ENCODE peak calls at places on chromosome 16, in eight cellular contexts. F, G, W, S, R, D, J and I are unnamed samples.

GRCh38 chr16:1762196-1762878 is 9.0 kb downstream of the NME3 start:
- DNase-seq in J (no peak), S (no peak), R (no peak), W (no peak), G (no peak), D (no peak), F (no peak), I (no peak)

GRCh38 chr16:57870753-57871454 is 68.6 kb upstream of the KIFC3 start:
- DNase-seq in G (no peak), W (no peak), D (peak; percentile 9), S (no peak), J (no peak), R (no peak), F (no peak), I (no peak)

GRCh38 chr16:79509221-79509631 is 91.3 kb downstream of the MAF start:
- DNase-seq in J (no peak), R (peak; percentile 24), W (no peak), F (no peak), D (peak; percentile 46), S (no peak), G (no peak), I (no peak)

GRCh38 chr16:24721830-24722238 is 7.6 kb upstream of the TNRC6A start:
- DNase-seq in R (no peak), J (no peak), G (no peak), S (no peak), W (no peak), D (no peak), F (no peak), I (no peak)

GRCh38 chr16:8644151-8644512 is 22.6 kb downstream of the METTL22 start:
- DNase-seq in R (no peak), F (no peak), S (no peak), J (no peak), G (no peak), W (no peak), D (no peak), I (no peak)

GRCh38 chr16:12532871-12533610 is 270.6 kb downstream of the CPPED1 start:
- DNase-seq in W (no peak), J (no peak), R (no peak), D (no peak), S (no peak), F (no peak), G (no peak), I (no peak)

GRCh38 chr16:75758215-75758614 is 31.9 kb upstream of the CPHXL start:
- DNase-seq in G (peak; percentile 20), J (no peak), F (no peak), W (no peak), R (no peak), D (no peak), S (no peak), I (no peak)

GRCh38 chr16:48901712-48902374 is 291.9 kb upstream of the N4BP1 start:
- DNase-seq in D (no peak), R (peak; percentile 30), G (peak; percentile 40), W (peak; percentile 16), S (peak; percentile 24), F (no peak), J (no peak), I (peak; percentile 27)

GRCh38 chr16:86994651-86995171 is 322.5 kb downstream of the C16orf95 start:
- DNase-seq in D (no peak), S (no peak), G (no peak), F (peak; percentile 86), W (no peak), J (no peak), R (peak; percentile 50), I (no peak)

GRCh38 chr16:10577305-10578202 is 2.8 kb downstream of the EMP2 start:
- DNase-seq in J (no peak), G (no peak), R (peak; percentile 45), F (no peak), D (peak; percentile 65), W (peak; percentile 32), S (peak; percentile 52), I (no peak)

GRCh38 chr16:85971877-85972638 is 73.1 kb downstream of the IRF8 start:
- DNase-seq in J (no peak), G (no peak), W (no peak), D (no peak), S (no peak), R (no peak), F (no peak), I (no peak)

GRCh38 chr16:22093952-22094351 is 1.6 kb downstream of the VWA3A start:
- DNase-seq in R (peak; percentile 16), S (no peak), G (no peak), J (no peak), F (no peak), W (no peak), D (no peak), I (no peak)

GRCh38 chr16:75379911-75380847 is 53.1 kb downstream of the CFDP1 start:
- DNase-seq in G (peak; percentile 87), D (no peak), R (no peak), S (no peak), J (no peak), W (no peak), F (no peak), I (peak; percentile 84)

GRCh38 chr16:2773188-2773968 is 3.7 kb downstream of the ELOB start:
- DNase-seq in J (no peak), D (no peak), W (no peak), F (no peak), S (peak; percentile 33), R (no peak), G (no peak), I (no peak)

GRCh38 chr16:61937646-61938045 is 98.6 kb downstream of the CDH8 start:
- DNase-seq in W (no peak), R (no peak), F (no peak), D (no peak), S (no peak), J (no peak), G (no peak), I (no peak)

DNA sequence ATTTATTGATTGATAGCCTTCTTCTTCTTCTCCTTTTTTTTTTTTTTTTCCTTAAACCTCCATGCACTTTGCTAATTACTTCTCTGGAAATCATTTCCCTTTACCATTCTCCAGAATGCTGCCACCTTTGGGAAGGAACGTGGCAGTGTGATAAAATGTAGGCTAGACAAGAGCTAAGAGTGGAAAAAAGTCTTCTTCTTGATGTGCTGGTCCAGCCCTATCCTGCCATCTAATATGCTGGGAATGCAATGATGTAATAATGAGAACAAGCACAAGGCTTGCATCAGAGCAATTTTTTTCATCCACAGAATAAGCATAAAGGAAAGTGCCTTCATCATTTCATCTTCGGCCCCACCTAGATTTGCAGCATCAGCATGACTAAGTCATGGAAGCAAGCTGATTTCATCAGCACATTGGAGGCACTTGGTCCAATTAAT is 128.7 kb upstream of the ZFHX3 start:
- DNase-seq in G (no peak), W (no peak), F (peak; percentile 70), D (no peak), R (peak; percentile 27), S (no peak), J (no peak), I (no peak)
- TF ChIP-seq CTCF in G (no peak), W (no peak), F (peak; percentile 59), D (peak; percentile 73), R (peak; percentile 56), S (peak; percentile 64), J (peak; percentile 41), I (no peak)

GRCh38 chr16:65689726-65690125 is 567.9 kb upstream of the CDH11 start:
- DNase-seq in J (no peak), R (no peak), S (no peak), G (no peak), D (no peak), F (no peak), W (no peak), I (no peak)

GRCh38 chr16:65681406-65681805 is 559.5 kb upstream of the CDH11 start:
- DNase-seq in R (no peak), F (no peak), G (no peak), D (no peak), S (no peak), W (no peak), J (no peak), I (no peak)

GRCh38 chr16:65679785-65680184 is 557.9 kb upstream of the CDH11 start:
- DNase-seq in W (no peak), F (no peak), G (peak; percentile 46), R (no peak), J (no peak), S (no peak), D (no peak), I (peak; percentile 11)

DNA sequence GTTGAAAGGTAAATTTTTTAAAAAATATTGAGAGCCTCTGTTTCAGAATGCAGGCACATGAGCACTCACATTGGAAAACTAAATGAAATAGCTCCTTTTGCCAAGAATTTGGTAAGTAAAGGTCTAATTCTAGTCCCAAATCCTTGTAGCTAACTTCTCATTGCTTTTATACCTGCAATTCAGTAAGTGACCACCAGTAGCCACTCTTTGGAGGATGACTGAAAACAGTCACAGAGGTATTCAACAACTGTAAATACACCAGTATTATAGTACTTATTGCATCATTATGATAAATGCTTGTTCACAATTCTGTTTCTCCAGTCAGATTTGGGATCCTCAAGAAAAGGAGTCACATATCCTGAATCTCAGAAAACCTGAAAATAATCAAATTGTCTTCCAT is 562.4 kb upstream of the CDH11 start:
- DNase-seq in J (no peak), F (no peak), D (no peak), R (no peak), W (no peak), G (no peak), S (no peak), I (no peak)
- TF ChIP-seq CTCF in J (peak; percentile 48), F (peak; percentile 18), D (peak; percentile 72), R (peak; percentile 35), W (no peak), G (peak; percentile 13), S (peak; percentile 59), I (peak; percentile 69)

DNA sequence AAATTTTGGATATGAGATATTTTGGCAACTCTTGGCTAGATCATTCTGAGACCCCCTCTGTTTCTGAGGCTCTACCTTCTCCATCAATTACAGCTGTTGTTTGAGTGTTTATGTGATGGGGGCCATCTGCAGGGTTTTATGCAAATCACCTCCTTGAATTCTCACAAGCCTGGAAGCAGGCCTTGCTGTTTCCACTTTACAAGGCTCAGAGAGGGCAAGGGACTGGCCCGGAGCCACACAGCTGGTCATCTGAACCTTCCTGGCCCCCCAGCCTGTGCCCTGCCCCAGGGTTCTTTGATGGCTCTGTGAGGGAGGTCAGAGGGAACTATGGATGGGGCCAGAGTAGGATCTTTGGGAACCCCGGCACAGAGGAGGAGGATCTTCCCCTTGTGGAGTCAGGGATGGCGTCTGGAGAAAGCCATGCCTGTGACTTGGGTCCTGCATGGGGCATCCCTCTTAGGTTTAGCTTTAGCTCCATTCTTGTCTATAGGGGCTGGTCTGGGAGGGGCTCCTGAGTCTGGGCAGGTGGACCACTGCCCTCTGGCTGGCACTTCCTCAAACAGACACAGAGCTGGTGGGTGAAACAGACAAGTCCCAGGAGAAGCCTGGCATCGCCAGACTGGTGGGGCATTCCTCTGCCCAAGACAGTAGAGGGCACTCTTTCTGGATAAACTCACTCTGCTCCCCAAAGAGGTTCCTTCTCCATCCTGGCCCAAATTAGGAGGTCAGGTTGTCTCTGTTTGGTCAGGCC is 26.2 kb downstream of the IL21R start:
- DNase-seq in R (no peak), W (no peak), J (no peak), F (no peak), G (peak; percentile 62), D (no peak), S (peak; percentile 24), I (no peak)
- TF ChIP-seq CTCF in R (peak; percentile 9), W (no peak), J (no peak), F (no peak), G (peak; percentile 35), D (peak; percentile 36), S (peak; percentile 38), I (peak; percentile 71)

GRCh38 chr16:66740010-66740409 is 11.4 kb downstream of the DYNC1LI2 start:
- DNase-seq in R (peak; percentile 75), F (no peak), D (peak; percentile 77), W (peak; percentile 40), J (peak; percentile 33), G (peak; percentile 45), S (peak; percentile 60), I (peak; percentile 53)
- TF ChIP-seq CTCF in R (peak; percentile 82), F (peak; percentile 67), D (peak; percentile 90), W (peak; percentile 61), J (peak; percentile 75), G (peak; percentile 59), S (peak; percentile 91), I (peak; percentile 88)